ENCODE peak calls at places on chromosomes 12 and 14, in six cellular contexts. I, D, B, L, P and H are unnamed samples.

GRCh38 chr14:61526405-61527312 is 168.7 kb upstream of the HIF1A start:
- DNase-seq in I (no peak), D (no peak), B (no peak), L (no peak), P (peak; percentile 23), H (no peak)

GRCh38 chr12:7060353-7060954 is at the start of gene C1S:
- DNase-seq in I (no peak), D (no peak), B (peak; percentile 99), L (no peak), P (peak; percentile 82), H (no peak)

GRCh38 chr14:29710015-29710414 is 217.6 kb downstream of the PRKD1 start:
- DNase-seq in I (no peak), D (no peak), B (peak; percentile 31), L (no peak), P (no peak), H (no peak)

GRCh38 chr14:30251557-30252100 is 307.3 kb upstream of the G2E3 start:
- DNase-seq in I (no peak), D (no peak), B (no peak), L (no peak), P (no peak), H (no peak)

GRCh38 chr14:90580381-90581335 is 183.8 kb downstream of the CALM1 start:
- DNase-seq in I (no peak), D (no peak), B (no peak), L (no peak), P (no peak), H (no peak)

GRCh38 chr12:105166736-105167135 is 59.2 kb downstream of the WASHC4 start:
- DNase-seq in I (no peak), D (no peak), B (peak; percentile 26), L (no peak), P (no peak), H (no peak)

GRCh38 chr12:120234643-120235368 is 30.7 kb downstream of the PXN start:
- DNase-seq in I (no peak), D (peak; percentile 80), B (peak; percentile 96), L (no peak), P (peak; percentile 98), H (no peak)

GRCh38 chr12:125786143-125786542 is 720.9 kb downstream of the AACS start:
- DNase-seq in I (no peak), D (no peak), B (no peak), L (no peak), P (no peak), H (no peak)

GRCh38 chr14:95056476-95056875 is 100.9 kb downstream of the DICER1 start:
- DNase-seq in I (no peak), D (no peak), B (no peak), L (no peak), P (no peak), H (no peak)

GRCh38 chr14:96752156-96752555 is 45.0 kb upstream of the VRK1 start:
- DNase-seq in I (no peak), D (no peak), B (no peak), L (no peak), P (no peak), H (no peak)